ENCODE peak calls at places on chromosomes 16 and 17, in eight cellular contexts. L is esophagus muscularis mucosa, M is tibial nerve, V is choroid plexus epithelial cell, Q is lung, O is dorsolateral prefrontal cortex, G is lower leg skin, J is heart left ventricle. W is an unnamed sample.

GRCh38 chr16:3608069-3608468 is 3.3 kb downstream of the SLX4 start:
- DNase-seq in V (no peak), G (no peak), O (no peak), J (no peak), M (no peak), L (no peak), Q (no peak), W (no peak)

GRCh38 chr17:69428252-69428980 is 13.9 kb downstream of the MAP2K6 start:
- DNase-seq in L (no peak), G (peak), M (peak), Q (no peak), O (no peak), V (no peak), J (no peak), W (no peak)

GRCh38 chr17:72523491-72523890 is 402.7 kb downstream of the SOX9 start:
- DNase-seq in O (no peak), Q (no peak), V (no peak), M (no peak), L (no peak), J (no peak), G (no peak), W (no peak)

GRCh38 chr17:76521262-76521661 is 16.2 kb downstream of the CYGB start:
- DNase-seq in G (no peak), L (no peak), J (no peak), V (no peak), M (no peak), O (no peak), Q (no peak), W (no peak)

GRCh38 chr17:48804936-48805411 is 12.1 kb downstream of the TTLL6 start:
- DNase-seq in O (peak), Q (peak), M (peak), J (no peak), G (no peak), V (peak), L (no peak), W (peak)

GRCh38 chr17:60914078-60914477 is 236.4 kb downstream of the BCAS3 start:
- DNase-seq in Q (no peak), J (no peak), L (no peak), V (no peak), M (no peak), G (no peak), O (no peak), W (no peak)

GRCh38 chr17:76473541-76473985 is 6.2 kb downstream of the AANAT start:
- DNase-seq in J (no peak), V (peak), Q (no peak), G (no peak), M (no peak), O (peak), L (no peak), W (no peak)

GRCh38 chr17:66863820-66864219 is 28.9 kb downstream of the CACNG5 start:
- DNase-seq in Q (no peak), V (no peak), M (no peak), O (no peak), J (no peak), G (no peak), L (no peak), W (no peak)

GRCh38 chr17:48555183-48555615 is 10.3 kb upstream of the HOXB2 start:
- DNase-seq in L (no peak), Q (no peak), O (no peak), G (no peak), M (no peak), V (no peak), J (no peak), W (no peak)

GRCh38 chr17:35372846-35373531 is 432 bp downstream of the SLFN11 start:
- DNase-seq in V (no peak), Q (no peak), L (no peak), O (no peak), M (no peak), J (no peak), G (no peak), W (no peak)

DNA sequence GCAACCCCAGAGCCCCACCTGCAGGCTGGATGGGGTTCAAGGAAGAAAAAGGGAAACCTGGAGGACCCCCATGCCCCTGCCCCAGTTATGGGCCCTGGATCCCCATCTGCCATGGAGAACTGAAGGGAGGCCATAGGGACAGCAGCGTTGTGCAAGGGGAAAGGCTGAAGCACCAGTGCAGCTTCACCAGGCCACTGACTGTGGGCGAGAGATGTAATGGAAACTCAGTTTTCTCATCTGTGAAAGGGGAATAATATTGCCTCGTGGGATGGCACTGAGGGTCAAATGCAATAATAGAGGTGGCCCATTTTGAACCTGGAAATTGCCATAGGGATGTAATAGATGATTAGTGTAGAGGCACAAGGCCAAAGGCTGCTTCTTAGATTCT is 9.9 kb upstream of the TSPOAP1 start:
- DNase-seq in M (no peak), G (no peak), J (no peak), L (no peak), V (no peak), Q (no peak), O (no peak), W (no peak)
- TF ChIP-seq CTCF in M (no peak), G (no peak), J (no peak), L (no peak), V (no peak), Q (no peak), O (no peak), W (no peak)

DNA sequence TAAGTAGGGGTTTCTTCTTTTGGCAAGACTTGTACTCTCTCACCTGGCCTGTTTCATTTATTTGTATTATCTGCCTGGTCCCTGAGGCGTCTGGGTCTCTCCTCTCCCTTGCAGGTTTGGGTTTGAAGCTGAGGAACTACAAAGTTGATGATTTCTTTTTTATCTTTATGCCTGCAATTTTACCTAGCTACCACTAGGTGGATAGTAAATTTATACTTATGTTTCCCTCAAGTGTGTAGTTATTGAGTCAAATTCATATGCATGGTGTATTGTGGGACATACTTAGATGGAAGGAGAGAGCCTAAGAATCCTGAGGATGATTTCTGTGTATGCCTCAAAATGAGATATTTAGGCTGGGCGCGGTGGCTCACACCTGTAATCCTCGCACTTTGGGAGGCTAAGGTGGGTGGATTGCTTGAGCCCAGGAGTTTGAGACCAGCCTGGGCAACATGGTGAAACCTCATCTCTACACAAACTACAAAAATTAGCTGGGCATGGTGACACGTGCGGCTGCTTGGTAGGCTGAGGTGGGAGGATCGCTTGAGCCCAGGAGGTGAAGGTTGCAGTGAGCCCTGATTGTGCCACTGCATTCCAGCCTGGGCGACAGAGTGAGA is 13.6 kb downstream of the TMEM98 start:
- DNase-seq in O (no peak), J (no peak), G (no peak), Q (no peak), L (no peak), M (no peak), V (no peak), W (no peak)
- TF ChIP-seq CTCF in O (no peak), J (no peak), G (no peak), Q (no peak), L (no peak), M (no peak), V (peak), W (peak)

GRCh38 chr17:4815043-4815675 is 8.2 kb downstream of the PLD2 start:
- DNase-seq in M (no peak), G (no peak), J (no peak), L (no peak), V (peak), O (no peak), Q (no peak), W (no peak)
- TF ChIP-seq CTCF in M (no peak), G (no peak), J (no peak), L (no peak), V (peak), O (no peak), Q (no peak), W (no peak)

GRCh38 chr17:32444301-32445074 is at the start of gene PSMD11:
- DNase-seq in Q (peak), O (peak), L (peak), J (peak), M (peak), V (peak), G (peak), W (peak)
- TF ChIP-seq CTCF in Q (peak), O (peak), L (no peak), J (no peak), M (peak), V (peak), G (no peak), W (peak)

GRCh38 chr17:79174905-79175856 is 100.6 kb downstream of the ENGASE start:
- DNase-seq in Q (no peak), G (no peak), M (no peak), J (no peak), V (no peak), L (no peak), O (no peak), W (peak)
- TF ChIP-seq CTCF in Q (no peak), G (no peak), M (no peak), J (no peak), V (no peak), L (no peak), O (no peak), W (no peak)

GRCh38 chr16:57781349-57781740 is 20.9 kb downstream of the KIFC3 start:
- DNase-seq in M (no peak), Q (no peak), O (no peak), G (no peak), L (no peak), J (peak), V (no peak), W (no peak)
- TF ChIP-seq CTCF in M (no peak), Q (no peak), O (no peak), G (no peak), L (no peak), J (no peak), V (no peak), W (no peak)

DNA sequence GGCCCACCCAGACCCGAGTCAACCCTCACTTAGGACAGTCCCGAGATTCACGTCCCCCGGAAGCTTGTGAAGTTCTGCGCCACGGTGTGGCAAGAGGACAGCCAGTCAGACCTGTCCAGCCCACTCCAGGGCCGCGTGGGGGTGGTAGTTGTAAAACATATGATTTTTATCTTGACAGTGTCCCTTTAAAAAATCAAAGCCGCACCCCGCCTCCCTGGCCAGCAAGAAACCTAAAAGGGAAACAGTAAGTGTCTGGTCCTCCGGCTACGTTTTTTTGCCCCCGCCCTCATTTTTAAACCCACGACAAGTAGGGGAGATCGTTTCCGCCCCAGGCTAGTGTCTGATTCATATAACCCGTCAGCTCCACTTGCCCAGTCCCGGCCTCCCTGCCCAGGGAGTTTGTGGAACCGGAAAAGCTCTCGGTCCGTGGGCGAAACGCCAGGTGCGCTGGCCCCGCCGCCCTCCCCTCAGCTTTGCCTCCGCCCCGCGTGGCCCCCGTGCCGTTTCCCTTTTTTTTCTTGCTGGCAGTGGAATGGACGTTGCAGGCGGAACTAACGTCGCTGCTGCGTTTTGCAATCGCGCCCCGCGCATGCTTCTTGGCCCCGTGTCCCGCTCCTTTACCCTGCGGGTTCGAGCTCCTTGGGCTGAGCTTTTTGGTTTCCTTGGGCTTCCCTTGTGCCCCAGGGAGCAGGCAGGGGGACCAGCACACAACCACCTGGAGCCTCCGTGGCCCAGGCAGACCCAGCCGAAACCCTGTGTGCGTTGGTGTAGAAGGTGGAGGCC is 13.3 kb upstream of the NUDT16L1 start:
- DNase-seq in M (peak), O (peak), J (peak), L (no peak), G (peak), V (no peak), Q (peak), W (peak)
- TF ChIP-seq CTCF in M (no peak), O (no peak), J (no peak), L (no peak), G (no peak), V (no peak), Q (no peak), W (no peak)

DNA sequence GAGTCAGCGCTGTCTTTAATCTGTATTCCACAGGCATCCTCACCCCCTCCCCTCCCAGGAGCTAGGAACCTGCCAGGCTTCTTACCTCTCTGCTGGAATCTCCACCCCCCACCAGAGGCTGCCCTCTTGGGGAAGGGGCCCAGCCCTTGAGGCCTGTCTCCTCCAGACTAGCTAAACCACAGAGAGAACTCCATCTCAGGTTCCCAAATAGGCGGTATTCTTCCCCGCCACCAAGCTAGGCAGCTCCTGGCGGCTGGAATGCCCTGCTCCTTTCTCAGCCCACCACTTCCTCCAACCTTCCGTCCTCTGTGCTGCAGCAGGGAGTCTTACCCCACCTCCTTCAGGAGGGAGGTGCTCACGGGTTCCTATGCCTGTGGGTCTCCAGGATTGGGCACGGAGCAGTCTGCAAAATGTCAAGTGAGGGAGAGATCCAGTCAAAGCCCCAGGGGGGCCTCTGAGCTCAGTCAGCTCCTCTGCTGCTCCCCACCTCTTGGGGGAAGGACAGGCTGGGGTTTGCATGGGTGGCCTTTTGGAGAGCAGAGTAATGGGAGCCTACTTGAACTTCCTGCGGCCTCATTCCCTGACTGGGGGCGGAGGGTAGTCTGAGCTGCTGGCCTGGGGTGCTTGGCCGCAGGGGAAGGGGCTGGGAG is 55.7 kb downstream of the SREBF1 start:
- DNase-seq in L (no peak), O (no peak), Q (no peak), V (peak), M (no peak), G (no peak), J (no peak), W (no peak)
- TF ChIP-seq CTCF in L (no peak), O (peak), Q (no peak), V (peak), M (no peak), G (no peak), J (no peak), W (no peak)

GRCh38 chr16:30064746-30065111 is 831 bp upstream of the ALDOA start:
- DNase-seq in G (no peak), O (no peak), L (no peak), V (no peak), J (no peak), Q (no peak), M (peak), W (no peak)

GRCh38 chr16:30063278-30063892 is 2.2 kb upstream of the ALDOA start:
- DNase-seq in M (no peak), Q (no peak), O (no peak), G (no peak), V (no peak), J (no peak), L (no peak), W (no peak)

GRCh38 chr16:30065112-30065942 is at the start of gene ALDOA:
- DNase-seq in V (peak), Q (peak), M (peak), O (peak), G (peak), L (peak), J (peak), W (peak)

GRCh38 chr16:30065943-30066881 is 652 bp downstream of the ALDOA start:
- DNase-seq in J (peak), O (peak), Q (peak), M (no peak), V (peak), G (no peak), L (no peak), W (peak)

GRCh38 chr16:30063893-30064745 is 1.4 kb upstream of the ALDOA start:
- DNase-seq in G (peak), V (peak), L (peak), J (peak), O (peak), Q (peak), M (peak), W (peak)
- TF ChIP-seq CTCF in G (no peak), V (peak), L (peak), J (peak), O (peak), Q (peak), M (peak), W (peak)

DNA sequence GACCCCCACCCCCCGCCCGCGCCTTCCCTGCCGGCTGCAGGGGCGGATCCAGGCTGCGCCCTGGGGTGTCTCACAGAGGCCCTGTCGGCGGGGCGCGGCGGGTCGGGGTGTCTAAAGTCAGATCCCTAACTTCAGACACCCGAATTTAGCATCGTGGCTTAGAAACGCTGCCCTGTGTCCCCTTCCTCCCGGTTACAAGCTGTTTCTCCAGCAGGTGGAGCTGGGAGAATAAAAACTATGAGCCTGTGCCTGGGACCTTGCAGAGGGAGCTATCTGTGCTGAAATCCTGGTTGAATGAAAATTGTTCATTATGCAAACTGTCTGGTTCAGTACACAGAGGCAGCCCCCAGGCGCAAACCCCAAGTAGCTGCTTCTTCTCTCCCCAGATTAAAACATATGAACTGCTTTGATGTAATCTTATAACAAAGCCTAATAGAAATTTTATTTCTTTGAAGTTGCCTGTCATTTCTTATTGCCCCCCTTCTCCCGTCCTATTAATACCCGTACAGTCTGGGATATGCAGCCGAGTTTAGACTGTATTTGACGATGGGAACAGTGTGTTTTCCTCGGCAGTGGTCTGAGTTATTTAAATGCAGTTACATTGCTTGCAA is 79.0 kb downstream of the RPA1 start:
- DNase-seq in V (peak), M (peak), L (no peak), O (peak), J (peak), G (peak), Q (peak), W (peak)
- TF ChIP-seq CTCF in V (peak), M (peak), L (peak), O (peak), J (peak), G (no peak), Q (peak), W (peak)